ENCODE peak calls at places on chromosomes 16 and 17, in seven cellular contexts. C, P, S, N, Z, W and T are unnamed samples.
A peak's percentile ranks its signal among the peaks of the same experiment; 100 is the strongest.

GRCh38 chr17:77948690-77949114 is 9.8 kb upstream of the TNRC6C start:
- DNase-seq in P (peak; percentile 69), Z (peak; percentile 35), N (no peak), S (peak; percentile 20), W (peak; percentile 68), C (no peak), T (no peak)

GRCh38 chr17:55286681-55287589 is 22.2 kb downstream of the HLF start:
- DNase-seq in Z (peak; percentile 64), N (no peak), S (no peak), P (peak; percentile 19), W (no peak), C (no peak), T (peak; percentile 93)

GRCh38 chr17:57369509-57369945 is 113.2 kb downstream of the MSI2 start:
- DNase-seq in W (no peak), Z (no peak), N (no peak), C (no peak), P (peak; percentile 12), S (no peak), T (no peak)

GRCh38 chr16:85357323-85357722 is 245.1 kb upstream of the CIBAR2 start:
- DNase-seq in P (no peak), Z (no peak), W (no peak), S (no peak), N (no peak), C (no peak), T (no peak)

GRCh38 chr17:8791910-8792270 is 7.3 kb downstream of the MFSD6L start:
- DNase-seq in Z (peak; percentile 8), S (no peak), P (peak; percentile 52), W (no peak), N (no peak), C (no peak), T (peak; percentile 13)

GRCh38 chr17:42675984-42676423 is 790 bp downstream of the PLEKHH3 start:
- DNase-seq in C (no peak), W (peak; percentile 48), N (no peak), P (peak; percentile 40), S (no peak), Z (no peak), T (peak; percentile 21)

GRCh38 chr17:32143525-32143865 is 1.2 kb downstream of the RHOT1 start:
- DNase-seq in N (no peak), S (no peak), Z (no peak), W (no peak), C (no peak), P (no peak), T (no peak)

GRCh38 chr16:86383488-86384262 is 126.7 kb upstream of the FOXF1 start:
- DNase-seq in Z (no peak), W (no peak), S (no peak), C (no peak), P (peak; percentile 87), N (no peak), T (no peak)

GRCh38 chr17:47618416-47618815 is 31.3 kb upstream of the KPNB1 start:
- DNase-seq in N (no peak), S (no peak), C (no peak), W (no peak), Z (no peak), P (no peak), T (no peak)

GRCh38 chr17:38600906-38601305 is 4.8 kb downstream of the SRCIN1 start:
- DNase-seq in S (no peak), C (no peak), P (no peak), Z (no peak), N (no peak), W (no peak), T (no peak)

GRCh38 chr17:27453466-27453865 is 2.8 kb upstream of the KSR1 start:
- DNase-seq in W (no peak), N (no peak), C (no peak), Z (no peak), S (no peak), P (peak; percentile 74), T (no peak)

GRCh38 chr16:87936375-87937230 is at the start of gene CA5A:
- DNase-seq in P (no peak), W (no peak), N (no peak), S (no peak), Z (no peak), C (no peak), T (no peak)

GRCh38 chr16:86510465-86511261 is at the start of gene FOXF1:
- DNase-seq in N (no peak), C (no peak), Z (no peak), P (peak; percentile 73), W (no peak), S (no peak), T (no peak)

GRCh38 chr16:35750701-35751104 is 2291.3 kb downstream of the TP53TG3F start:
- DNase-seq in N (no peak), S (no peak), W (no peak), C (no peak), P (no peak), Z (no peak), T (no peak)

GRCh38 chr16:48109496-48109895 is 46.3 kb downstream of the ABCC12 start:
- DNase-seq in S (no peak), P (no peak), C (no peak), N (no peak), Z (no peak), W (no peak), T (no peak)

GRCh38 chr16:57721765-57722499 is 13.6 kb upstream of the KATNB1 start:
- DNase-seq in S (no peak), W (no peak), N (no peak), P (no peak), C (no peak), Z (no peak), T (no peak)

GRCh38 chr17:63550816-63551639 is 751 bp downstream of the DCAF7 start:
- DNase-seq in W (no peak), Z (peak; percentile 27), N (peak; percentile 69), P (peak; percentile 55), C (peak; percentile 9), S (no peak), T (peak; percentile 14)

GRCh38 chr17:7448461-7448860 is 3.6 kb downstream of the CHRNB1 start:
- DNase-seq in W (no peak), S (no peak), N (no peak), Z (no peak), C (no peak), P (no peak), T (no peak)

GRCh38 chr16:66485361-66485760 is 58.3 kb downstream of the BEAN1 start:
- DNase-seq in P (no peak), C (no peak), N (no peak), Z (no peak), W (no peak), S (no peak), T (no peak)

GRCh38 chr16:26645629-26646028 is 421.1 kb upstream of the C16orf82 start:
- DNase-seq in P (no peak), C (peak; percentile 52), S (no peak), Z (no peak), N (no peak), W (no peak), T (no peak)

GRCh38 chr17:50668025-50668837 is 33.5 kb downstream of the ABCC3 start:
- DNase-seq in Z (peak; percentile 58), N (no peak), P (peak; percentile 70), W (no peak), S (no peak), C (no peak), T (peak; percentile 17)

GRCh38 chr17:12395733-12396354 is 269.8 kb upstream of the MYOCD start:
- DNase-seq in C (no peak), S (no peak), W (no peak), N (no peak), Z (no peak), P (peak; percentile 52), T (no peak)

GRCh38 chr17:40069751-40070643 is 7.2 kb downstream of the THRA start:
- DNase-seq in C (no peak), W (peak; percentile 40), Z (peak; percentile 42), S (no peak), N (peak; percentile 54), P (peak; percentile 55), T (no peak)

GRCh38 chr17:78034429-78035091 is 76.1 kb downstream of the TNRC6C start:
- DNase-seq in C (no peak), P (peak; percentile 64), W (no peak), S (no peak), N (peak; percentile 32), Z (no peak), T (peak; percentile 31)

GRCh38 chr17:35801583-35802224 is 6.3 kb upstream of the MMP28 start:
- DNase-seq in W (peak; percentile 69), S (no peak), N (peak; percentile 59), P (no peak), C (no peak), Z (no peak), T (no peak)

GRCh38 chr17:79009397-79010303 is at the start of gene CANT1:
- DNase-seq in W (peak; percentile 81), N (peak; percentile 91), S (peak; percentile 60), C (peak; percentile 84), Z (peak; percentile 90), P (peak; percentile 95), T (peak; percentile 67)

GRCh38 chr16:19186403-19186802 is 18.4 kb downstream of the SYT17 start:
- DNase-seq in W (no peak), S (no peak), C (no peak), N (no peak), Z (no peak), P (no peak), T (no peak)

GRCh38 chr16:50121278-50121677 is 31.8 kb upstream of the TENT4B start:
- DNase-seq in P (no peak), S (no peak), N (no peak), W (no peak), Z (no peak), C (no peak), T (no peak)

GRCh38 chr16:29761882-29762281 is 16.1 kb upstream of the C16orf54 start:
- DNase-seq in C (no peak), P (no peak), N (no peak), S (no peak), W (no peak), Z (no peak), T (no peak)

GRCh38 chr16:68244481-68244902 is 681 bp upstream of the PLA2G15 start:
- DNase-seq in C (no peak), W (no peak), P (no peak), Z (no peak), N (no peak), S (no peak), T (no peak)

GRCh38 chr16:68227183-68227793 is 8.6 kb downstream of the ESRP2 start:
- DNase-seq in P (no peak), C (no peak), N (no peak), W (no peak), S (no peak), Z (no peak), T (no peak)

GRCh38 chr16:58488531-58488930 is 11.4 kb upstream of the NDRG4 start:
- DNase-seq in Z (no peak), S (no peak), P (no peak), W (no peak), C (no peak), N (no peak), T (no peak)

GRCh38 chr17:74305865-74306654 is 20.0 kb upstream of the KIF19 start:
- DNase-seq in P (peak; percentile 69), W (no peak), C (no peak), N (peak; percentile 21), S (no peak), Z (no peak), T (no peak)

GRCh38 chr16:86576591-86577313 is 1.6 kb upstream of the FOXL1 start:
- DNase-seq in W (no peak), S (no peak), Z (no peak), C (no peak), N (peak; percentile 87), P (peak; percentile 84), T (peak; percentile 57)